ENCODE peak calls at places on chromosomes 12 and 14, in five cellular contexts. One of them, this sample, is unnamed.

GRCh38 chr12:112716099-112717093 is 75.2 kb upstream of the RPH3A start:
- DNase-seq in IMR-90: no peak
- DNase-seq in effector CD4-positive, alpha-beta T cell: no peak
- DNase-seq in germinal center: peak; percentile 7
- DNase-seq in activated T-cell treated with anti-CD3 and anti-CD28 coated beads, Interleukin-2, amount 50 U/mL, for 24 hours: no peak
- DNase-seq in this sample: no peak

GRCh38 chr12:113064395-113065125 is 8.0 kb downstream of the DTX1 start:
- DNase-seq in IMR-90: no peak
- DNase-seq in effector CD4-positive, alpha-beta T cell: no peak
- DNase-seq in germinal center: no peak
- DNase-seq in activated T-cell treated with anti-CD3 and anti-CD28 coated beads, Interleukin-2, amount 50 U/mL, for 24 hours: no peak
- DNase-seq in this sample: no peak

GRCh38 chr12:75831413-75831812 is 200.2 kb downstream of the PHLDA1 start:
- DNase-seq in IMR-90: peak; percentile 73
- DNase-seq in effector CD4-positive, alpha-beta T cell: no peak
- DNase-seq in germinal center: no peak
- DNase-seq in activated T-cell treated with anti-CD3 and anti-CD28 coated beads, Interleukin-2, amount 50 U/mL, for 24 hours: no peak
- DNase-seq in this sample: no peak

GRCh38 chr12:53049582-53050318 is at the start of gene TNS2:
- DNase-seq in IMR-90: peak; percentile 40
- DNase-seq in effector CD4-positive, alpha-beta T cell: no peak
- DNase-seq in germinal center: no peak
- DNase-seq in activated T-cell treated with anti-CD3 and anti-CD28 coated beads, Interleukin-2, amount 50 U/mL, for 24 hours: peak; percentile 33
- DNase-seq in this sample: no peak

GRCh38 chr12:65335021-65335714 is 56.7 kb downstream of the MSRB3 start:
- DNase-seq in IMR-90: peak; percentile 95
- DNase-seq in effector CD4-positive, alpha-beta T cell: no peak
- DNase-seq in germinal center: no peak
- DNase-seq in activated T-cell treated with anti-CD3 and anti-CD28 coated beads, Interleukin-2, amount 50 U/mL, for 24 hours: no peak
- DNase-seq in this sample: no peak

GRCh38 chr12:128323115-128323514 is 56.1 kb downstream of the TMEM132C start:
- DNase-seq in IMR-90: no peak
- DNase-seq in effector CD4-positive, alpha-beta T cell: no peak
- DNase-seq in germinal center: no peak
- DNase-seq in activated T-cell treated with anti-CD3 and anti-CD28 coated beads, Interleukin-2, amount 50 U/mL, for 24 hours: no peak
- DNase-seq in this sample: no peak

GRCh38 chr12:111748195-111748803 is 18.4 kb upstream of the ALDH2 start:
- DNase-seq in IMR-90: no peak
- DNase-seq in effector CD4-positive, alpha-beta T cell: no peak
- DNase-seq in germinal center: no peak
- DNase-seq in activated T-cell treated with anti-CD3 and anti-CD28 coated beads, Interleukin-2, amount 50 U/mL, for 24 hours: no peak
- DNase-seq in this sample: no peak

GRCh38 chr12:14886271-14886670 is 617 bp upstream of the MGP start:
- DNase-seq in IMR-90: no peak
- DNase-seq in effector CD4-positive, alpha-beta T cell: no peak
- DNase-seq in germinal center: no peak
- DNase-seq in activated T-cell treated with anti-CD3 and anti-CD28 coated beads, Interleukin-2, amount 50 U/mL, for 24 hours: no peak
- DNase-seq in this sample: no peak

GRCh38 chr14:92362781-92363235 is 39.8 kb downstream of the SLC24A4 start:
- DNase-seq in IMR-90: peak; percentile 13
- DNase-seq in effector CD4-positive, alpha-beta T cell: no peak
- DNase-seq in germinal center: no peak
- DNase-seq in activated T-cell treated with anti-CD3 and anti-CD28 coated beads, Interleukin-2, amount 50 U/mL, for 24 hours: no peak
- DNase-seq in this sample: no peak

GRCh38 chr12:14714437-14714836 is 18.0 kb upstream of the GUCY2C start:
- DNase-seq in IMR-90: no peak
- DNase-seq in effector CD4-positive, alpha-beta T cell: no peak
- DNase-seq in germinal center: no peak
- DNase-seq in activated T-cell treated with anti-CD3 and anti-CD28 coated beads, Interleukin-2, amount 50 U/mL, for 24 hours: no peak
- DNase-seq in this sample: no peak

GRCh38 chr12:47829584-47829983 is 9.9 kb upstream of the HDAC7 start:
- DNase-seq in IMR-90: no peak
- DNase-seq in effector CD4-positive, alpha-beta T cell: no peak
- DNase-seq in germinal center: no peak
- DNase-seq in activated T-cell treated with anti-CD3 and anti-CD28 coated beads, Interleukin-2, amount 50 U/mL, for 24 hours: no peak
- DNase-seq in this sample: no peak

GRCh38 chr14:106556665-106557289 is 1030.4 kb downstream of the TMEM121 start:
- DNase-seq in IMR-90: no peak
- DNase-seq in effector CD4-positive, alpha-beta T cell: peak; percentile 64
- DNase-seq in germinal center: peak; percentile 38
- DNase-seq in activated T-cell treated with anti-CD3 and anti-CD28 coated beads, Interleukin-2, amount 50 U/mL, for 24 hours: peak; percentile 86
- DNase-seq in this sample: peak; percentile 84

GRCh38 chr14:77848031-77848430 is 48.1 kb downstream of the ADCK1 start:
- DNase-seq in IMR-90: peak; percentile 8
- DNase-seq in effector CD4-positive, alpha-beta T cell: no peak
- DNase-seq in germinal center: no peak
- DNase-seq in activated T-cell treated with anti-CD3 and anti-CD28 coated beads, Interleukin-2, amount 50 U/mL, for 24 hours: no peak
- DNase-seq in this sample: no peak

GRCh38 chr14:95363468-95363954 is 43.8 kb upstream of the CLMN start:
- DNase-seq in IMR-90: no peak
- DNase-seq in effector CD4-positive, alpha-beta T cell: no peak
- DNase-seq in germinal center: no peak
- DNase-seq in activated T-cell treated with anti-CD3 and anti-CD28 coated beads, Interleukin-2, amount 50 U/mL, for 24 hours: no peak
- DNase-seq in this sample: no peak

GRCh38 chr12:107402041-107403022 is 283.3 kb upstream of the PWP1 start:
- DNase-seq in IMR-90: peak; percentile 62
- DNase-seq in effector CD4-positive, alpha-beta T cell: peak; percentile 36
- DNase-seq in germinal center: peak; percentile 5
- DNase-seq in activated T-cell treated with anti-CD3 and anti-CD28 coated beads, Interleukin-2, amount 50 U/mL, for 24 hours: peak; percentile 70
- DNase-seq in this sample: peak; percentile 77

GRCh38 chr12:120483621-120484020 is 12.3 kb upstream of the DYNLL1 start:
- DNase-seq in IMR-90: no peak
- DNase-seq in effector CD4-positive, alpha-beta T cell: no peak
- DNase-seq in germinal center: no peak
- DNase-seq in activated T-cell treated with anti-CD3 and anti-CD28 coated beads, Interleukin-2, amount 50 U/mL, for 24 hours: no peak
- DNase-seq in this sample: no peak

GRCh38 chr12:98478606-98479005 is 36.8 kb upstream of the TMPO start:
- DNase-seq in IMR-90: no peak
- DNase-seq in effector CD4-positive, alpha-beta T cell: no peak
- DNase-seq in germinal center: no peak
- DNase-seq in activated T-cell treated with anti-CD3 and anti-CD28 coated beads, Interleukin-2, amount 50 U/mL, for 24 hours: no peak
- DNase-seq in this sample: no peak

GRCh38 chr12:104143002-104143401 is 5.0 kb upstream of the NFYB start:
- DNase-seq in IMR-90: no peak
- DNase-seq in effector CD4-positive, alpha-beta T cell: no peak
- DNase-seq in germinal center: no peak
- DNase-seq in activated T-cell treated with anti-CD3 and anti-CD28 coated beads, Interleukin-2, amount 50 U/mL, for 24 hours: no peak
- DNase-seq in this sample: no peak

GRCh38 chr12:51322452-51322851 is 1.5 kb downstream of the BIN2 start:
- DNase-seq in IMR-90: no peak
- DNase-seq in effector CD4-positive, alpha-beta T cell: no peak
- DNase-seq in germinal center: no peak
- DNase-seq in activated T-cell treated with anti-CD3 and anti-CD28 coated beads, Interleukin-2, amount 50 U/mL, for 24 hours: no peak
- DNase-seq in this sample: peak; percentile 67

GRCh38 chr12:56546680-56547079 is 25.1 kb downstream of the RBMS2 start:
- DNase-seq in IMR-90: no peak
- DNase-seq in effector CD4-positive, alpha-beta T cell: no peak
- DNase-seq in germinal center: no peak
- DNase-seq in activated T-cell treated with anti-CD3 and anti-CD28 coated beads, Interleukin-2, amount 50 U/mL, for 24 hours: no peak
- DNase-seq in this sample: no peak

GRCh38 chr12:90152897-90153624 is 444.4 kb upstream of the ATP2B1 start:
- DNase-seq in IMR-90: no peak
- DNase-seq in effector CD4-positive, alpha-beta T cell: no peak
- DNase-seq in germinal center: no peak
- DNase-seq in activated T-cell treated with anti-CD3 and anti-CD28 coated beads, Interleukin-2, amount 50 U/mL, for 24 hours: no peak
- DNase-seq in this sample: no peak

GRCh38 chr12:124463341-124463861 is 104.0 kb downstream of the NCOR2 start:
- DNase-seq in IMR-90: no peak
- DNase-seq in effector CD4-positive, alpha-beta T cell: no peak
- DNase-seq in germinal center: no peak
- DNase-seq in activated T-cell treated with anti-CD3 and anti-CD28 coated beads, Interleukin-2, amount 50 U/mL, for 24 hours: no peak
- DNase-seq in this sample: no peak

GRCh38 chr14:102827716-102828115 is 50.5 kb downstream of the TRAF3 start:
- DNase-seq in IMR-90: peak; percentile 23
- DNase-seq in effector CD4-positive, alpha-beta T cell: no peak
- DNase-seq in germinal center: no peak
- DNase-seq in activated T-cell treated with anti-CD3 and anti-CD28 coated beads, Interleukin-2, amount 50 U/mL, for 24 hours: no peak
- DNase-seq in this sample: no peak

GRCh38 chr14:53391631-53392030 is 238.5 kb upstream of the DDHD1 start:
- DNase-seq in IMR-90: peak; percentile 90
- DNase-seq in effector CD4-positive, alpha-beta T cell: no peak
- DNase-seq in germinal center: no peak
- DNase-seq in activated T-cell treated with anti-CD3 and anti-CD28 coated beads, Interleukin-2, amount 50 U/mL, for 24 hours: no peak
- DNase-seq in this sample: no peak